ENCODE peak calls at places on chromosomes 16 and 17, in five cellular contexts. Z is CD8-positive, alpha-beta T cell; N is RWPE1; J is CD8-positive, alpha-beta memory T cell; S is HL-60. A is an unnamed sample.

GRCh38 chr17:27424941-27425340 is 31.3 kb upstream of the KSR1 start:
- DNase-seq in Z (no peak), N (no peak), J (no peak), S (no peak), A (no peak)

GRCh38 chr17:60926466-60927183 is 249.0 kb downstream of the BCAS3 start:
- DNase-seq in Z (no peak), N (no peak), J (no peak), S (no peak), A (no peak)

GRCh38 chr17:73478768-73479424 is 165.3 kb downstream of the SDK2 start:
- DNase-seq in Z (no peak), N (no peak), J (no peak), S (no peak), A (no peak)

GRCh38 chr17:55089955-55090573 is 121.5 kb downstream of the STXBP4 start:
- DNase-seq in Z (no peak), N (no peak), J (no peak), S (no peak), A (no peak)

GRCh38 chr17:81179861-81180260 is 13.8 kb upstream of the AATK start:
- DNase-seq in Z (no peak), N (no peak), J (no peak), S (no peak), A (no peak)

GRCh38 chr16:86343733-86344585 is 166.4 kb upstream of the FOXF1 start:
- DNase-seq in Z (no peak), N (no peak), J (no peak), S (no peak), A (no peak)

GRCh38 chr16:87351320-87351698 is 32.3 kb downstream of the FBXO31 start:
- DNase-seq in Z (no peak), N (no peak), J (no peak), S (no peak), A (no peak)

GRCh38 chr17:8160741-8161221 is 2.0 kb downstream of the VAMP2 start:
- DNase-seq in Z (no peak), N (no peak), J (no peak), S (no peak), A (no peak)

GRCh38 chr17:43211123-43211479 is 574 bp upstream of the TMEM106A start:
- DNase-seq in Z (no peak), N (no peak), J (no peak), S (no peak), A (no peak)

GRCh38 chr16:9351440-9351839 is 260.0 kb downstream of the HAPSTR1 start:
- DNase-seq in Z (no peak), N (no peak), J (no peak), S (no peak), A (no peak)

GRCh38 chr16:46947900-46948547 is 25.4 kb downstream of the DNAJA2 start:
- DNase-seq in Z (no peak), N (peak; percentile 52), J (peak; percentile 29), S (peak; percentile 56), A (no peak)

GRCh38 chr16:75138636-75139035 is 9.7 kb upstream of the ZFP1 start:
- DNase-seq in Z (no peak), N (no peak), J (no peak), S (no peak), A (no peak)

GRCh38 chr16:75138233-75138632 is 10.1 kb upstream of the ZFP1 start:
- DNase-seq in Z (no peak), N (no peak), J (no peak), S (no peak), A (no peak)

GRCh38 chr16:75139498-75139897 is 8.8 kb upstream of the ZFP1 start:
- DNase-seq in Z (no peak), N (no peak), J (no peak), S (no peak), A (no peak)
- H3K27ac ChIP-seq in Z (no peak overlapping the region), N (no peak overlapping the region), J (no peak overlapping the region), S (no peak overlapping the region), A (no peak overlapping the region)

GRCh38 chr17:68599873-68600122 is 1.4 kb downstream of the FAM20A start:
- DNase-seq in Z (no peak), N (no peak), J (no peak), S (no peak), A (no peak)

GRCh38 chr17:68596411-68596945 is 4.7 kb downstream of the FAM20A start:
- DNase-seq in Z (no peak), N (no peak), J (no peak), S (no peak), A (no peak)

GRCh38 chr17:68599091-68599872 is 1.9 kb downstream of the FAM20A start:
- DNase-seq in Z (no peak), N (no peak), J (no peak), S (no peak), A (no peak)

GRCh38 chr17:68598545-68598961 is 2.6 kb downstream of the FAM20A start:
- DNase-seq in Z (no peak), N (no peak), J (no peak), S (no peak), A (no peak)

GRCh38 chr17:68598074-68598473 is 3.1 kb downstream of the FAM20A start:
- DNase-seq in Z (no peak), N (no peak), J (no peak), S (no peak), A (no peak)
- H3K27ac ChIP-seq in Z (no peak overlapping the region), N (no peak overlapping the region), J (no peak overlapping the region), S (no peak overlapping the region), A (no peak overlapping the region)

GRCh38 chr17:80116276-80116922 is 15.0 kb downstream of the GAA start:
- DNase-seq in Z (no peak), N (no peak), J (no peak), S (no peak), A (no peak)
- H3K27ac ChIP-seq in Z (no peak overlapping the region), N (no peak overlapping the region), J (no peak overlapping the region), S (no peak overlapping the region), A (no peak overlapping the region)

DNA sequence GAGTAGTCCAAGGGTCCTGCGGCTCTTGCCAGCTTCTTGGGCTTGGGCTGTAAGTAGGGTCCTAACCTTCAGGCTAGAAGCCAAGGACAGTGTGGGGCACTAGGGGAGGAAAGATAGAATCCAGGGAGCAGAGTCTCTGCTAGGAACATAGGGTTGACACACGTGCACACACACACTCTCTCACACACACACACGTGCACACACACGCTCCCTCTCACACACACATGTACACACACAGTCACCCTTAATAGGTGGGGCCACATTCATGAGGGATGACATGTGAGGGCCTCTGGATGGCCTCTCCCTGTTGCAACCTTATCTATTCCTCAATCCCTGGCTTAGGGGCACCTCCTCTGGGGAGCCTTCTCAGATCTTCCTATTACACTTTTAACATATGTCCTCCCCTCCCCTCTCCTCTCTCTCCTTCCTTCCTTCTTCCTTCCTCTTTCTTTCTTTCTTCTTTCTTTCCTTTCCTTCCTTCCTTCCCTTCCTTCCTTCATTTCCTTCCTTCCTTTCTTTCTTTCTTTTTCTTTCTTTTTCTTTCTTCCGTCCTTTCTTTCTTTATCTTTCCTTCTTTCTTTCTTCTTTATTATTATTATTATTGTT is 3.1 kb downstream of the EPX start:
- DNase-seq in Z (no peak), N (no peak), J (no peak), S (no peak), A (no peak)
- H3K27ac ChIP-seq in Z (no peak overlapping the region), N (no peak overlapping the region), J (no peak overlapping the region), S (no peak overlapping the region), A (no peak overlapping the region)

GRCh38 chr17:45894022-45894784 is at the start of gene MAPT:
- DNase-seq in Z (peak; percentile 79), N (peak; percentile 93), J (peak; percentile 79), S (peak; percentile 78), A (peak; percentile 37)
- H3K27ac ChIP-seq in Z (no peak within 1 kb of the TSS), N (peak within 1 kb of the TSS; percentile 39), J (no peak within 1 kb of the TSS), S (no peak within 1 kb of the TSS), A (no peak within 1 kb of the TSS)

A was measured in epithelial cell of prostate.